ENCODE peak calls at places on chromosomes 6 and 20, in five cellular contexts. A, M, T, D and B are unnamed samples.

GRCh38 chr6:43095939-43096338 is 19.8 kb downstream of the PTK7 start:
- DNase-seq in M (no peak), T (no peak), A (no peak), D (no peak), B (no peak)

GRCh38 chr6:79989641-79990040 is 14.8 kb upstream of the TTK start:
- DNase-seq in A (no peak), D (no peak), T (no peak), M (no peak), B (no peak)

GRCh38 chr6:17705778-17706579 is 746 bp downstream of the NUP153 start:
- DNase-seq in T (no peak), A (peak; percentile 60), D (peak; percentile 70), M (peak; percentile 61), B (peak; percentile 51)

GRCh38 chr6:130853555-130854183 is 26.5 kb downstream of the SMLR1 start:
- DNase-seq in A (no peak), D (peak; percentile 41), T (no peak), M (no peak), B (peak; percentile 14)

GRCh38 chr20:41176711-41177552 is 39.6 kb downstream of the PLCG1 start:
- DNase-seq in T (no peak), M (no peak), D (no peak), A (no peak), B (no peak)

GRCh38 chr20:62161347-62161746 is 17.8 kb downstream of the SS18L1 start:
- DNase-seq in A (no peak), M (peak; percentile 63), D (peak; percentile 91), T (no peak), B (peak; percentile 82)

GRCh38 chr6:156852147-156852857 is 75.1 kb downstream of the ARID1B start:
- DNase-seq in M (no peak), T (no peak), A (no peak), D (no peak), B (no peak)

GRCh38 chr6:84512396-84512795 is 252.0 kb downstream of the TBX18 start:
- DNase-seq in D (peak; percentile 82), A (no peak), T (no peak), M (no peak), B (no peak)

GRCh38 chr20:56469077-56469449 is 636 bp downstream of the RTF2 start:
- DNase-seq in D (no peak), A (no peak), M (no peak), T (no peak), B (no peak)

GRCh38 chr6:105619971-105620741 is 217.3 kb upstream of the PREP start:
- DNase-seq in A (no peak), D (no peak), M (no peak), T (no peak), B (no peak)

GRCh38 chr20:34938466-34939163 is 17.0 kb downstream of the GSS start:
- DNase-seq in D (no peak), A (no peak), M (no peak), T (peak; percentile 31), B (no peak)

GRCh38 chr20:49136817-49137571 is 51.1 kb downstream of the STAU1 start:
- DNase-seq in D (no peak), M (no peak), T (no peak), A (no peak), B (no peak)

GRCh38 chr6:89321571-89321970 is 6.5 kb upstream of the GABRR2 start:
- DNase-seq in M (no peak), D (no peak), A (no peak), T (no peak), B (no peak)

GRCh38 chr20:10651227-10651990 is 22.4 kb downstream of the JAG1 start:
- DNase-seq in T (no peak), M (no peak), A (no peak), D (peak; percentile 62), B (no peak)

GRCh38 chr6:30748851-30749540 is 4.6 kb upstream of the IER3 start:
- DNase-seq in D (no peak), M (peak; percentile 58), T (no peak), A (no peak), B (peak; percentile 94)

GRCh38 chr6:155306958-155307357 is 7.3 kb downstream of the TFB1M start:
- DNase-seq in D (no peak), M (no peak), A (no peak), T (no peak), B (no peak)

GRCh38 chr20:63252157-63252780 is 2.0 kb downstream of the NKAIN4 start:
- DNase-seq in A (no peak), D (no peak), T (no peak), M (no peak), B (no peak)

GRCh38 chr20:828987-829386 is 4.5 kb upstream of the FAM110A start:
- DNase-seq in M (no peak), A (no peak), T (no peak), D (no peak), B (no peak)